ENCODE peak calls at places on chromosomes 12 and 14, in ten cellular contexts. B is IMR-90, C is heart right ventricle, O is adipocyte, U is coronary artery, D is pancreas, S is SJSA1, X is adrenal gland, R is astrocyte, Q is GM12878. H is an unnamed sample.

GRCh38 chr12:94707892-94708291 is 57.5 kb upstream of the TMCC3 start:
- DNase-seq in B (peak), C (peak), O (no peak), U (no peak), D (no peak), S (no peak), X (peak), R (peak), Q (no peak), H (no peak)

GRCh38 chr12:92784795-92785562 is 82.2 kb downstream of the PLEKHG7 start:
- DNase-seq in B (peak), C (peak), O (peak), U (no peak), D (peak), S (peak), X (peak), R (peak), Q (peak), H (peak)

GRCh38 chr12:92943482-92944250 is 14.6 kb upstream of the EEA1 start:
- DNase-seq in B (peak), C (no peak), O (peak), U (no peak), D (no peak), S (no peak), X (no peak), R (peak), Q (no peak), H (peak)

GRCh38 chr14:99592933-99593753 is 10.9 kb downstream of the CCDC85C start:
- DNase-seq in B (no peak), C (no peak), O (no peak), U (no peak), D (no peak), S (no peak), X (no peak), R (no peak), Q (no peak), H (no peak)

GRCh38 chr14:32480337-32480736 is 151.2 kb downstream of the AKAP6 start:
- DNase-seq in B (peak), C (no peak), O (peak), U (no peak), D (no peak), S (no peak), X (no peak), R (peak), Q (no peak), H (no peak)

GRCh38 chr12:61251076-61251475 is 1009.1 kb upstream of the USP15 start:
- DNase-seq in B (no peak), C (no peak), O (no peak), U (no peak), D (no peak), S (no peak), X (no peak), R (no peak), Q (no peak), H (no peak)

GRCh38 chr12:27290501-27291168 is 42.0 kb upstream of the BMAL2 start:
- DNase-seq in B (no peak), C (no peak), O (no peak), U (no peak), D (no peak), S (no peak), X (no peak), R (no peak), Q (no peak), H (no peak)

GRCh38 chr14:68195126-68195525 is 375.5 kb downstream of the RAD51B start:
- DNase-seq in B (no peak), C (no peak), O (no peak), U (no peak), D (no peak), S (no peak), X (no peak), R (no peak), Q (no peak), H (no peak)

GRCh38 chr14:82182646-82183045 is 649.0 kb upstream of the SEL1L start:
- DNase-seq in B (no peak), C (no peak), O (no peak), U (no peak), D (no peak), S (no peak), X (no peak), R (no peak), Q (no peak), H (no peak)

DNA sequence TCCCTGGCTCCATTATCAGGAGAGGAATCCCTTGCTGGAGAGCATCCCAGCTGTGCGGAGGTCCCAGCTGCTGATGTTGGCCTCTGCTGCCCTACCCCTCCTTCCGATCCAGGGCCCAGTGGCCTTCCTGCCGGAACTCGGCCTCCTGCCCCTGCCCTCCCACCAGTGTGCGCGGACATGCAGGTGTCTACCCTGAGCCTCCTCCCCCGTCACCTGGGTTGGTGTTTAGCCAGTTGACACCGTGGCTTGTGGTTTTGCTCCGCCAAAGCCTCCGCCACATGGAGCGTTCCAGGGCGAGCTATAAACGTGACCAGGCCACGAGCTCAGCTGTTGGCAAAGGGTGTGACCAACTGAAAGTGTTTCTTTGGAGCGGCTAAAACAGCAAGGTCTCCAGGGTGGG is 1104.3 kb downstream of the BCL11B start:
- DNase-seq in B (no peak), C (no peak), O (no peak), U (no peak), D (no peak), S (no peak), X (no peak), R (no peak), Q (no peak), H (no peak)
- H3K4me3 ChIP-seq in B (no peak), C (no peak), O (no peak), U (no peak), D (no peak), S (no peak), X (no peak), R (no peak), Q (no peak), H (no peak)

GRCh38 chr14:77140343-77140936 is 1.2 kb downstream of the ZDHHC22 start:
- DNase-seq in B (no peak), C (no peak), O (no peak), U (no peak), D (no peak), S (no peak), X (no peak), R (no peak), Q (no peak), H (no peak)
- H3K4me3 ChIP-seq in B (no peak), C (peak), O (no peak), U (peak), D (no peak), S (no peak), X (no peak), R (peak), Q (no peak), H (no peak)

DNA sequence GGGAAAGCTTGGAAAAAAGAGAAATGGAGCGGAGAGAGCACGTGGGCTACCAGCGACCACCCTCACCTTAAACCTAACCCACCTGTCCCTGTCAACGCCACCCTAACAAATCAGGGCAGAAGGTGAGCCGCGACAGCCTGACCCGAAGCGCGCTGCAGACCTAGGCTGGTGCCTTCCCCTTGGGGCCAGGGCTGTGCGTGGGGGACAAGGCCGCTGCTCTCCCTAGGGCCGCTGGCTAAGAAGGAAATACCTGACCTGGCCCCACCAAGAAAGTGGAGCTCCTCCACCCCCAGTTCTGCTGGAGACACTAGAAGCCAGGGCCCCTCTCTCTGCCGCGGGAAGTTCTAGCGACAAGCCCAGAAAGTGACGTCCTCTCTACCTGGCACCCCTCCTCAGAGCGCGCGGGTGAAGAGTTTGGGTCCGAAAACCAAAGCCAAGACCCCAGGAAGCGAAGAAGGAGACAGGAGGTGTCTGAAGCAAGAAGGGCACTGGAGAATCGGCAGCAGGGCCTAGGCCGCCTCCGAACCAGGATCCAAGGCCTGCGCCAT is 7.5 kb downstream of the SIX1 start:
- DNase-seq in B (no peak), C (no peak), O (no peak), U (no peak), D (no peak), S (no peak), X (no peak), R (no peak), Q (no peak), H (no peak)
- H3K4me3 ChIP-seq in B (no peak), C (no peak), O (no peak), U (peak), D (no peak), S (no peak), X (no peak), R (no peak), Q (no peak), H (no peak)

DNA sequence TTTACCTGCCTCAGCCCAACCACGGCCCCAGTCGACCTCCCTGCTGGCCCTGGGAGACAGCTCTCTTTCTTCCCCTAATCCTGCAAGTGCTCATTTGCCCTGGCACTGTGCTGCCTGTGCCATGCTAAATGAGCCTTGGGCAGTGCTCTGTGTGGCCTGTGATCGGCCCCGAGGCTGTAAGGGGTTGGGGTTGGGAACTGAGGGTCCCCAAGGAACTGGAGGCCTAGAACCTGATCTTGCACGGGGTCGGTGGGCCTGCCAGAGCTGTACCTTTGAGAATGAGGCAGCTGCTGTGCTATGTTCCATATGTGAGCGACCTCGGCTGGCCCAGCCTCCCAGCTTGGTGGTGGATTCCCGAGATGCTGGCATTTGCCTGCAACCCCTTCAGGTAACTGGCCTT is 2.8 kb downstream of the RNF31 start:
- DNase-seq in B (no peak), C (no peak), O (no peak), U (no peak), D (no peak), S (no peak), X (no peak), R (no peak), Q (no peak), H (no peak)
- H3K4me3 ChIP-seq in B (no peak), C (no peak), O (no peak), U (no peak), D (no peak), S (no peak), X (no peak), R (no peak), Q (no peak), H (no peak)

DNA sequence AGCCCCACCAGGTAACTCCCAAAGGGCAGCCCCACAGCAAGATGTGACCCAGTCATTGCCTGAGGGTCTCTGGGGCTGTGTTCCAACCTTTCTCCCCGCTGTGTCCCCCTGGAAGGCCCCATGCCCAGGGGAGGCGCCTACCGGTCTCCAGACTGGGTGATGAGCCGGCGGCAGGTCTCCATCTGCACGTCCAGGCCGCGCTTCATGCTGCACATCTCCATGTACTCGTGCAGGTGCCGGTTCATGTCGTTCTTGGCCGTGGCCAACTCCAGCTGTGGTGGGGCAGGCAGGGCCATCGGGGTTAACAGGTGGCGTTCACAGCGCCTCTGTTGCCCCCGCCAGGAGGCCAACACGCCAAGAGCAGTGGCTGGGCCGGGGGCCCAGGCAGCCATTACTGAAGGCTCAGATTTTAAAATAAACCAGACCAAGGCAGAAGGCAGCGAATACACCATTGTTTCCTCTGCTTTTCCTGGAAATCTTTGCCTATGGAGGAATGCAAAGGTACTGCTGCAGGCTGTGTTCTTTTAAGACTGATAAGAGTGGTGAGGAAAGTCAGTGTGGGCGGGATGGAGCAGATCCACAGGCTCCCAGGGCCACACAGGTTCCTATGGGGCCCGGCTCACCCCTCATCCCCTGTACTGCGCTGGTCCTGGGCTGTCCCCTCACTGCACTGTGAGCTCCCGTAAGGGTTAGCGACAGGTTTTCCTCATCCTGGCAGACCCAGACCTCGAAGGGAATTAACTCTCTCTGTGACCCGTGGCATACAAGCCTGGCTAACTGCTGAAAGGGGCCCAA is 7.3 kb downstream of the GAPDH start:
- DNase-seq in B (no peak), C (no peak), O (no peak), U (no peak), D (no peak), S (no peak), X (no peak), R (no peak), Q (no peak), H (no peak)
- H3K4me3 ChIP-seq in B (no peak), C (no peak), O (no peak), U (no peak), D (no peak), S (no peak), X (no peak), R (no peak), Q (no peak), H (no peak)

DNA sequence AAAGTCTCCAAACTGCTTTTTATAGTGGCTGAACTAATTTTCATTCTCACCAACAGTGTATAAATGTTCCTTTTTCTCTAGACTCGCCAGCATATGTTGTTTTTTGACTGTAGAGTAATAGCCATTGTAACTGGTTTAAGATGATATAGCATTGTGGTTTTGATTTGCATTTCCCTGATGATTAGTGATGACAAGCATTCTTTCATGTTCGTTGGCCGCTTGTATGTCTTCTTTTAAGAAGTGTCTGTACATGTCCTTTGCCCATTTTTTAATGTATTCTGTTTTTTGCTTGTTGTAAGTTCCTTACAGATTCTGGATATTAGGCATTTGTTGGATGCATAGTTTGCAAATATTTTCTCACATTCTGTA is 404.9 kb downstream of the FLRT2 start:
- DNase-seq in B (no peak), C (no peak), O (no peak), U (no peak), D (no peak), S (no peak), X (no peak), R (no peak), Q (peak), H (peak)
- H3K4me3 ChIP-seq in B (no peak), C (peak), O (peak), U (peak), D (no peak), S (peak), X (peak), R (peak), Q (peak), H (peak)

GRCh38 chr12:16349132-16349463 is 1.7 kb downstream of the MGST1 start:
- DNase-seq in B (peak), C (no peak), O (peak), U (peak), D (peak), S (no peak), X (peak), R (peak), Q (no peak), H (no peak)
- H3K4me3 ChIP-seq in B (peak), C (peak), O (peak), U (peak), D (no peak), S (no peak), X (peak), R (peak), Q (no peak), H (no peak)